ENCODE peak calls at places on chromosome 5, in seven cellular contexts. A is IMR-90, V is mesenchymal stem cell, W is H1, P is H9, B is mesendoderm, Y is trophoblast cell. J is an unnamed sample.

GRCh38 chr5:79456890-79457583 is 56.9 kb downstream of the HOMER1 start:
- DNase-seq in A (no peak), B (no peak), W (no peak), V (no peak), P (no peak), Y (no peak), J (no peak)

GRCh38 chr5:129915415-129915814 is 11.2 kb downstream of the CHSY3 start:
- DNase-seq in W (no peak), B (no peak), Y (no peak), P (no peak), A (no peak), V (no peak), J (no peak)

GRCh38 chr5:3596261-3596825 is 711 bp downstream of the IRX1 start:
- DNase-seq in W (peak), Y (no peak), B (peak), V (no peak), A (no peak), P (peak), J (no peak)

GRCh38 chr5:180071418-180072255 is at the start of gene RNF130:
- DNase-seq in Y (peak), W (peak), P (peak), V (peak), A (peak), B (peak), J (peak)

GRCh38 chr5:9661316-9662015 is 31.3 kb upstream of the TAS2R1 start:
- DNase-seq in V (peak), W (no peak), A (peak), Y (no peak), P (no peak), B (peak), J (no peak)

GRCh38 chr5:88837817-88838216 is 45.2 kb downstream of the MEF2C start:
- DNase-seq in V (no peak), Y (no peak), B (no peak), A (no peak), P (no peak), W (no peak), J (no peak)

GRCh38 chr5:169223595-169223953 is 77.4 kb downstream of the SLIT3 start:
- DNase-seq in Y (no peak), A (no peak), V (no peak), B (no peak), W (no peak), P (no peak), J (no peak)

GRCh38 chr5:27472000-27472763 is 433.8 kb upstream of the CDH9 start:
- DNase-seq in W (peak), P (peak), A (peak), Y (no peak), V (peak), B (peak), J (peak)

GRCh38 chr5:50667079-50667652 is 729 bp downstream of the PARP8 start:
- DNase-seq in Y (peak), V (peak), B (peak), W (peak), A (peak), P (peak), J (peak)

GRCh38 chr5:94316916-94317838 is 301.2 kb downstream of the KIAA0825 start:
- DNase-seq in Y (no peak), V (no peak), W (no peak), B (no peak), P (no peak), A (peak), J (no peak)

GRCh38 chr5:88279584-88279983 is 10.9 kb upstream of the TMEM161B start:
- DNase-seq in B (no peak), P (no peak), V (peak), W (no peak), A (peak), Y (no peak), J (no peak)

GRCh38 chr5:170070556-170071412 is 34.9 kb upstream of the FOXI1 start:
- DNase-seq in P (peak), B (peak), Y (no peak), W (peak), V (peak), A (peak), J (peak)

GRCh38 chr5:61280766-61281427 is 51.2 kb upstream of the ZSWIM6 start:
- DNase-seq in W (no peak), B (no peak), A (no peak), V (no peak), Y (no peak), P (no peak), J (no peak)

GRCh38 chr5:55665065-55665464 is 47.1 kb downstream of the SLC38A9 start:
- DNase-seq in A (no peak), W (no peak), Y (peak), V (no peak), B (no peak), P (no peak), J (no peak)

GRCh38 chr5:66616495-66617222 is 20.5 kb downstream of the MAST4 start:
- DNase-seq in A (no peak), W (no peak), P (no peak), B (no peak), V (no peak), Y (no peak), J (no peak)

GRCh38 chr5:148515460-148515859 is 131.7 kb downstream of the FBXO38 start:
- DNase-seq in B (no peak), A (no peak), Y (no peak), V (no peak), P (no peak), W (no peak), J (no peak)

GRCh38 chr5:109191153-109191558 is 218.6 kb downstream of the PJA2 start:
- DNase-seq in Y (no peak), A (peak), B (peak), P (no peak), V (peak), W (no peak), J (no peak)

GRCh38 chr5:170269579-170269978 is 28.0 kb downstream of the LCP2 start:
- DNase-seq in V (no peak), A (no peak), W (no peak), P (no peak), Y (peak), B (no peak), J (no peak)

GRCh38 chr5:175443514-175444059 is 395 bp downstream of the DRD1 start:
- DNase-seq in P (no peak), Y (no peak), B (peak), V (no peak), A (no peak), W (no peak), J (no peak)

GRCh38 chr5:170648546-170648945 is 135.0 kb upstream of the GABRP start:
- DNase-seq in V (peak), B (no peak), P (no peak), W (no peak), Y (no peak), A (peak), J (no peak)

DNA sequence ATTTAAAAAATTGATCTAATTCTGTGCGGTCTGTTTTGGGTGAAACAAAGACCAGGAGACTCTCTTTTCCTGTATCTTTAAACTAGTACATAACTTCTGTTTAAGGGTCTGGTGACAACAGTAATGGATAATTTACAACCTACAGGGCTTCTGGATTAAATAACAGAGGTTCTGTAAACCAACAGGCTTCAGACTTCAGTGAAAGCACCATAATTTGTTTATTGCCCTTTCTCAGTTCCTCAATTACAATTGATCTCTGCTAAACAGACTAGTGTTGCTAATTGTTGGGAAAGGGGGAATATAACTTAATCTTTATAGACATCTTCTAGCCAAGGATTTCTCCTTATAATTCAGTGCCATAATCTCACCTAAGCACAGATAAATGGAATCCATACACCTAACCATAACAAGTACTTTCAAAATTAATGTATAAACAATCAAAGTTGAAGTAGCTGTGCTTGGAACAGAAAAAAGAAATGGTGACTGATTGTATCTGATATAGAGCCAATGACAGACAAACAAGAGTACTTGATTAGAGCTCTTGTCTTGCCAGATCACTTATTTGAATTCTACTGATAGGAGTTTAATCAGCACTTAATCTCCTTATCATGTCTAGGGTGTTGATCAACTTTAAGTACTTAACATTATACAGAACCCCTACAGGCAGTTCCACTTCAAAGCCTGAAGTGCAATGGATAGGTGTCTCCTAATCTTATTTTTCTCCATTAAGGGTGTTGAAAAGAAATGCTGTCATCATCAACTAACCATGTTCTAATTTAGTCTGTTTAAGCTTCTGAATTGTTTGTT is 536.0 kb downstream of the NR2F1-AS1 start:
- DNase-seq in P (no peak), Y (no peak), B (peak), V (peak), A (no peak), W (no peak), J (no peak)
- H3K4ac ChIP-seq in P (no peak), Y (no peak), B (no peak), V (no peak), A (no peak), W (no peak), J (no peak)

DNA sequence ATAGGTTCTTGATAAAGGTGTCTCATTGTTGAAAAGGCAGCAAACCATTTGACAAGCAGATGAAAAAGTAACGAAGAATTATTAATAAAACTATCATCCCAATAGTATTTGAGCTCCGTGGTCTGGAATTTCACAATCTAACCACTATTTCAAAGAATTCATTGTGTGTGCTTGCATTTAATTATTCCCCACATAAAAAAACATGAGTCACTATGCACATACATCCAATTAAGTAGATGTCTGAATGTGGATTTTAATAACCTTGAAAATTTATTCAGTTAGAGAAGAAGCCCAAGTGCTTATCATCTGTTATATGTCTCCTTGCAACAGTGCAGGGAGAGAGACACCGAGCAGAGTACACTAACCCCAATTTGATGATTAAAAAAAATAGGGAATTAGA is 164.0 kb downstream of the GRIA1 start:
- DNase-seq in P (no peak), Y (no peak), W (no peak), V (no peak), B (no peak), A (peak), J (no peak)
- H3K4ac ChIP-seq in P (no peak), Y (no peak), W (no peak), V (no peak), B (no peak), A (no peak), J (no peak)

GRCh38 chr5:36651775-36652685 is 45.6 kb downstream of the SLC1A3 start:
- DNase-seq in V (no peak), A (no peak), P (no peak), W (no peak), Y (no peak), B (no peak), J (no peak)
- H3K4ac ChIP-seq in V (no peak), A (no peak), P (no peak), W (no peak), Y (no peak), B (no peak), J (no peak)

GRCh38 chr5:118139361-118139760 is 849.0 kb downstream of the DTWD2 start:
- DNase-seq in P (no peak), W (no peak), Y (no peak), A (no peak), B (no peak), V (no peak), J (no peak)

GRCh38 chr5:118146824-118147223 is 841.5 kb downstream of the DTWD2 start:
- DNase-seq in A (no peak), W (no peak), Y (no peak), P (no peak), B (no peak), V (peak), J (no peak)

DNA sequence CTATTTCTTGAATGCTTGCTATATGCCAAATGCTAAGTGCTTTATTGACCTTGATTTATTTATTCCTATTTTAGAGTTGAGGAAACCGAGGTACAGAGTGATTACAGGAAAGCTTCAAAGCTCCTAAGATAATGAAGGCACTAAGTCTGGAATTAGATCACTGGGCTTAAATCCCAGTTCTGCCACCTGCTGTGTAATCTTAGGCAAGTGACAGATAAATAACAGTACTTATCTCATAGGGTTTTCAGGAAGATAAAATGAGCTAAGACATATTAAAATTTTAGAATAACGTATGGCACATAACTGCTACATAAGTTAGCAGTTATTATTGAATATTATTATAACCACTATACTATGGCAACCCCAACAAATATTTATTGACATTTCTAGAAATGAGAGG is 843.8 kb downstream of the DTWD2 start:
- DNase-seq in W (no peak), B (peak), P (no peak), A (no peak), Y (no peak), V (no peak), J (no peak)
- H3K4ac ChIP-seq in W (no peak), B (no peak), P (no peak), A (no peak), Y (no peak), V (no peak), J (no peak)

GRCh38 chr5:13866792-13867191 is 77.7 kb downstream of the DNAH5 start:
- DNase-seq in Y (peak), V (peak), W (peak), A (peak), P (no peak), B (peak), J (peak)
- H3K4ac ChIP-seq in Y (no peak), V (no peak), W (no peak), A (no peak), P (no peak), B (no peak), J (no peak)

GRCh38 chr5:76431779-76432178 is 28.7 kb downstream of the IQGAP2 start:
- DNase-seq in W (no peak), V (no peak), Y (no peak), A (no peak), B (no peak), P (no peak), J (no peak)
- H3K4ac ChIP-seq in W (no peak), V (no peak), Y (no peak), A (no peak), B (no peak), P (no peak), J (no peak)

DNA sequence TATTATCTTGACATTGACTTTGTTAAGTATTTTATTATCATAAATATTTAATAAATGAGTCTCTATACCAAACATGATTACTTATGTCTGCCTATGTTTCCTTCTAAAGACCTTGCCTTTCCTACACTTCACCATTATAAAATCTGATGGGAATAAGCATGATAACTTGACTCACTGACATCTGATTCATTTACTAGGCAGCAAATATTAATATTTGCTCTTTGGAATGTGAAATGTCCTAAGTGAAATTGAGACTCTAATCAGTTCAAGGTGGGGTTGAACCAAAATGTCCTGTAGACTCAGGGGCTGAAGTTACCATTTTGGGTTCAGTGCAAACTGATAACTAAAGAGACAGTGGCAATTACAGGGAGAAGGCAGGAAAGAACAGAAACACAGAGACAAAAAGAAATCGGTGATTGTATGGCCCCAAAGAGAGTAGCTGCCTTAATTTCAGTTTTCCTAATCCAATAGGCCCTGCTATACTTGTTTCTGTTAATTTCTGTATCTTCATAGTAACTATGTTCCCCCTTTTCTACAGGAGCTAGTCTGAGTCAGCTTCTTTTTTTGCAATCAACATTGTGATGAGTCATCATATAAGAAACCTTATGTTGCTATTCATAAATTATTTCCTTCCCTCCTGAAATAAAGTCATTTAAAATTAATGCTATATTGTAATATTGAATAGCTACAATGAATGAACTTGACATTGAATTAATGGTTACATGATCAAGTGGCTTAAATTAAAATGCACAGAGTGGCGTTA is 296.8 kb downstream of the PDE4D start:
- DNase-seq in A (peak), Y (no peak), V (peak), B (no peak), P (no peak), W (no peak), J (no peak)
- H3K4ac ChIP-seq in A (no peak), Y (no peak), V (no peak), B (no peak), P (no peak), W (no peak), J (no peak)

DNA sequence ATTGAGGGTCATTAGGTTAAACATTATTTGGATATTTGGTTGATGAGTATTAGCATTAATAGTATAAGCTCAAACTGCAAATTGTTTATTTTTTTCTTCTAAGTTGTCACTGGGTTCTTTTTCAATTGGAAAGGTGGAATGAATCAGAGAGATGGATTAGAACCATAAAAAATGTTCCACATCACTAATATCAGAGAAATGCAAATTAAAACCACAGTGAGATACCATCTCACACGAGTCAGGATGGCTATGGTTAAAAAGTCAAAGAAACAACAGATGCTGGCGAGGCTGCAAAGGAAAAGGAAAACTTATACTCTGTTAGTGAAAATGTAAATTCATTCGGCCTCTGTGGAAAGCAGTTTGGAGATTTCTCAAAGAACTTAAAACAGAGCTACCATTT is 122.8 kb downstream of the CCDC192 start:
- DNase-seq in V (no peak), W (no peak), B (no peak), P (no peak), Y (no peak), A (peak), J (no peak)
- H3K4ac ChIP-seq in V (no peak), W (no peak), B (no peak), P (no peak), Y (no peak), A (no peak), J (no peak)

DNA sequence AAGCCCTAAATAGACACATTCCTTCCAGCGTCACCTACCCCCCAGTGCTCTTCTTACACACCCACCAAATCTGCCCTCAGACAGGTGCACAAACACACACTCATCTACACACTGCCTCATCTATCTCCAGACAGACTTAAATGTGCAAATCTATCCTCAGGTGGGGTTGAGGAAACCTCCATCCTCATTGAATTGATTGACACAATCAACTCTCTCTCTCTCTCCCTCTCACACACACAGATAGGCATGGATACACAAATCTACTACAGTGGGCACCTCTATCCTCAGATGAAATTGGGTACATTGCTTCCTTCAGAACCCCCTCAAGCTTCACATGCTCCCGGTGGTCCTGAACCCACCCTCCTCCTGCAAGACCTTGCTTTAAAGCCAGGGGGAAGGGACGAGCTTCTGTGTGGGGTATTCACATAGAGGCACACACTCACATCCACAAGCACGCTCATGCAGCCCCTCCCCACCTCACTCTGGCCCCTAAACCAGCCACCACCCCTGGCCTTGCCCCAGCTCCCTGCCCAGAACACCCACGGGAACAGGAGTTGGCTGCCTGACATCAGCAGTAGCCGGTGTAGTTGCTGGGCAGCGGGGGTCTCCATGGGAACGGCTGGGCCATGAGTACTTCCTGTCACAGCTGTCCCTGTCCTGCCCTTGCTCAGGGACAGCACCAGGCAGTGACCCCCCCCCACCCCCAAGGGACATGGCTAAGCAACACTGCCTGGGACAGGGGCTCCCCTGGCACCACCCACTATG is 22.8 kb downstream of the PCDH1 start:
- DNase-seq in B (no peak), V (no peak), A (no peak), Y (no peak), W (no peak), P (no peak), J (no peak)
- H3K4ac ChIP-seq in B (no peak), V (no peak), A (no peak), Y (no peak), W (no peak), P (no peak), J (peak)